ENCODE peak calls at places on chromosomes 13 and 19, in nine cellular contexts. D is left lung, E is cardiac muscle cell, A is breast epithelium, Q is heart right ventricle, O is body of pancreas, V is IMR-90, X is colonic mucosa, I is adrenal gland. M is an unnamed sample.
A peak's percentile ranks its signal among the peaks of the same experiment; 100 is the strongest.

GRCh38 chr19:50555447-50556235 is 12.6 kb downstream of the LRRC4B start:
- DNase-seq in D (no peak), E (peak; percentile 73), A (no peak), Q (peak; percentile 39), O (no peak), V (no peak), X (no peak), I (no peak), M (peak; percentile 38)

GRCh38 chr19:47433121-47433520 is 13.8 kb upstream of the MEIS3 start:
- DNase-seq in D (no peak), E (no peak), A (no peak), Q (no peak), O (no peak), V (no peak), X (no peak), I (no peak), M (no peak)

GRCh38 chr19:46032597-46033025 is 8.2 kb downstream of the IGFL4 start:
- DNase-seq in D (no peak), E (no peak), A (no peak), Q (no peak), O (no peak), V (no peak), X (no peak), I (no peak), M (no peak)

GRCh38 chr13:41976491-41976890 is 15.6 kb upstream of the VWA8 start:
- DNase-seq in D (no peak), E (no peak), A (no peak), Q (no peak), O (no peak), V (no peak), X (no peak), I (no peak), M (no peak)

GRCh38 chr19:45123440-45123850 is 30.5 kb downstream of the PPP1R37 start:
- DNase-seq in D (no peak), E (no peak), A (peak; percentile 94), Q (no peak), O (no peak), V (no peak), X (no peak), I (no peak), M (peak; percentile 83)

GRCh38 chr13:29696606-29697005 is 101.1 kb upstream of the SLC7A1 start:
- DNase-seq in D (no peak), E (no peak), A (no peak), Q (no peak), O (no peak), V (no peak), X (no peak), I (no peak), M (no peak)

GRCh38 chr13:46654956-46655726 is 102.2 kb downstream of the LRCH1 start:
- DNase-seq in D (no peak), E (no peak), A (no peak), Q (no peak), O (no peak), V (no peak), X (no peak), I (no peak), M (no peak)

GRCh38 chr19:51136891-51137551 is 5.1 kb upstream of the SIGLEC7 start:
- DNase-seq in D (peak; percentile 64), E (no peak), A (no peak), Q (no peak), O (no peak), V (no peak), X (no peak), I (no peak), M (no peak)

GRCh38 chr19:48186541-48186991 is 16.1 kb downstream of the ZSWIM9 start:
- DNase-seq in D (no peak), E (no peak), A (no peak), Q (no peak), O (no peak), V (no peak), X (no peak), I (no peak), M (no peak)

GRCh38 chr19:39363909-39364457 is 21.8 kb downstream of the SAMD4B start:
- DNase-seq in D (no peak), E (no peak), A (no peak), Q (peak; percentile 33), O (peak; percentile 15), V (peak; percentile 80), X (no peak), I (no peak), M (no peak)

GRCh38 chr13:100100115-100100879 is 11.4 kb downstream of the PCCA start:
- DNase-seq in D (no peak), E (no peak), A (no peak), Q (no peak), O (peak; percentile 61), V (peak; percentile 87), X (peak; percentile 65), I (peak; percentile 40), M (no peak)

GRCh38 chr13:74227476-74228158 is 93.4 kb upstream of the KLF12 start:
- DNase-seq in D (no peak), E (no peak), A (no peak), Q (no peak), O (no peak), V (no peak), X (no peak), I (no peak), M (no peak)

GRCh38 chr13:74074723-74075122 is 59.5 kb downstream of the KLF12 start:
- DNase-seq in D (no peak), E (no peak), A (no peak), Q (no peak), O (no peak), V (peak; percentile 46), X (no peak), I (no peak), M (no peak)

GRCh38 chr13:25827986-25828385 is 223.8 kb downstream of the SHISA2 start:
- DNase-seq in D (no peak), E (no peak), A (no peak), Q (no peak), O (no peak), V (no peak), X (no peak), I (no peak), M (no peak)

GRCh38 chr19:17107546-17108452 is 32.2 kb downstream of the MYO9B start:
- DNase-seq in D (peak; percentile 86), E (no peak), A (peak; percentile 77), Q (peak; percentile 80), O (peak; percentile 55), V (peak; percentile 98), X (peak; percentile 64), I (peak; percentile 86), M (peak; percentile 87)

GRCh38 chr19:7264858-7265257 is 29.4 kb downstream of the INSR start:
- DNase-seq in D (no peak), E (no peak), A (no peak), Q (no peak), O (no peak), V (no peak), X (no peak), I (no peak), M (no peak)
- H3K4me1 ChIP-seq in D (no peaks in the 10 kb centered on the region), E (peaks cover 5% of the 10 kb centered on the region), A (peaks cover 4% of the 10 kb centered on the region), Q (peaks cover 24% of the 10 kb centered on the region), O (peaks cover 88% of the 10 kb centered on the region), V (no peaks in the 10 kb centered on the region), X (peaks cover 7% of the 10 kb centered on the region), I (peaks cover 65% of the 10 kb centered on the region), M (peaks cover 4% of the 10 kb centered on the region)

GRCh38 chr19:55674841-55675660 is at the start of gene EPN1:
- DNase-seq in D (peak; percentile 98), E (peak; percentile 99), A (peak; percentile 96), Q (peak; percentile 98), O (peak; percentile 97), V (peak; percentile 96), X (peak; percentile 97), I (peak; percentile 96), M (peak; percentile 97)

GRCh38 chr19:55673465-55673864 is 1.6 kb upstream of the EPN1 start:
- DNase-seq in D (no peak), E (no peak), A (no peak), Q (no peak), O (no peak), V (no peak), X (no peak), I (no peak), M (no peak)

GRCh38 chr19:55672418-55672817 is 2.6 kb upstream of the EPN1 start:
- DNase-seq in D (no peak), E (no peak), A (no peak), Q (no peak), O (no peak), V (peak; percentile 23), X (no peak), I (no peak), M (no peak)

GRCh38 chr19:55674459-55674840 is 576 bp upstream of the EPN1 start:
- DNase-seq in D (no peak), E (no peak), A (no peak), Q (no peak), O (no peak), V (no peak), X (no peak), I (no peak), M (no peak)

DNA sequence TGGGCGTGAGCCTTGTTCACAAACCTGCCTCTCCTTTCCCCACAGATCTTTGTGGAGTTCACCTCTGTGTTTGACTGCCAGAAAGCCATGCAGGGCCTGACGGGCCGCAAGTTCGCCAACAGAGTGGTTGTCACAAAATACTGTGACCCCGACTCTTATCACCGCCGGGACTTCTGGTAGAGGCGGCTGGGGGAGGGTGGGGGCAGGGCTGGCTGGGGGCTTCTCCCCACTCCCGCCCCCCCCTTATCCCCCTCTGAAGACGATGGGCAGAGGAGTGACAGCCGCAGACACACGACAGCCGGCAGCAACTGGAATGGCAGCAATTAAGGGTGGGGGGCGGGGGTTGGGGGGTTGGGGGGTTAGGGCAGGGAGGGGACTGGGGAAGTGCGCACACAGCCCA is 1.1 kb upstream of the EPN1 start:
- DNase-seq in D (no peak), E (no peak), A (no peak), Q (no peak), O (no peak), V (no peak), X (no peak), I (no peak), M (no peak)
- H3K27ac ChIP-seq in D (no peak overlapping the region), E (peak overlapping the region; percentile 55), A (peak overlapping the region; percentile 96), Q (no peak overlapping the region), O (no peak overlapping the region), V (no peak overlapping the region), X (no peak overlapping the region), I (no peak overlapping the region), M (no peak overlapping the region)

DNA sequence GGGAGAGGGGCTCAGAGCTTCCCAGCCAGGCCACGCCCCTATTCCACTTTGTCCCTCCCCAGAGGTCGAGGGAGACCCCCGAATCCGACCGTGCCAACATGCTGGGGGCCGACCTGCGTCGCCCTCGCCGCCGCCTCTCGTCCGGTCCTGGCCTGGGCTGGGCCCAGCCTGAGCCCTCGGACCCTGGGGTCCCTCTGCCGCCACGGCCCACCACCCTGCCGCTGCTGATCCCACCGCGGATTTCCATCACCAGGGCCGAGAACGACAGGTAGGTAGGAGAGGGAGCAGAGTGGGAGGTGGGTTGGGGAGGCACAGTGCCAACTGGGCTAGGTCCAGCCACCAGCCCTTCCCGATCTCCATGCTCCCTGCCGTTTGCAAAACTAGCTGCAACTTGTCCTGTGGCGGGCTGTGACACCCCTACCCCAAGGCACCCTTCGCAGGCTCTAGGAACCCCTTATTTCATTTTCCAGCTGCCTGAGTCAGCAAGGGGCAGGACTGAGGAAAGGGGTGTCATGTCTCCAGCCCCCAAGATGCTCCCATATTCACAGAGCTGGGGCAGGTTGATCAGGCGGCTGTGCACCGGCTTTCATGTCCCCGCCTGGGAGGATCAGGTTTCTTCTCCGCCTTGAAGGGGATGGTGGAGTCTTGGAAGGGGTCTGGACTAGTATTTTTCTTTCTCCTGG is 2.6 kb upstream of the PDE4A start:
- DNase-seq in D (no peak), E (peak; percentile 44), A (no peak), Q (no peak), O (no peak), V (no peak), X (no peak), I (no peak), M (peak; percentile 19)
- H3K27me3 ChIP-seq in D (peaks cover 56% of the 10 kb centered on the region), E (peaks cover 61% of the 10 kb centered on the region), A (peaks cover 59% of the 10 kb centered on the region), Q (peaks cover 55% of the 10 kb centered on the region), O (no peaks in the 10 kb centered on the region), V (peaks cover 40% of the 10 kb centered on the region), X (peaks cover 55% of the 10 kb centered on the region), I (peaks cover 47% of the 10 kb centered on the region), M (no peaks in the 10 kb centered on the region)

GRCh38 chr13:67355791-67356190 is 125.7 kb upstream of the PCDH9 start:
- DNase-seq in D (no peak), E (no peak), A (no peak), Q (no peak), O (no peak), V (no peak), X (no peak), I (no peak), M (no peak)
- H3K4me1 ChIP-seq in D (no peaks in the 10 kb centered on the region), E (no peaks in the 10 kb centered on the region), A (no peaks in the 10 kb centered on the region), Q (no peaks in the 10 kb centered on the region), O (no peaks in the 10 kb centered on the region), V (no peaks in the 10 kb centered on the region), X (no peaks in the 10 kb centered on the region), I (no peaks in the 10 kb centered on the region), M (no peaks in the 10 kb centered on the region)